ENCODE peak calls at places on chromosomes 7 and 10, in five cellular contexts. L is dorsolateral prefrontal cortex, A is AG04449, G is sigmoid colon, K is fibroblast of the aortic adventitia. I is an unnamed sample.
A peak's percentile ranks its signal among the peaks of the same experiment; 100 is the strongest.

GRCh38 chr7:97499204-97499603 is 232.7 kb upstream of the TAC1 start:
- DNase-seq in K (peak; percentile 2), L (no peak), A (no peak), G (no peak), I (peak; percentile 9)

GRCh38 chr7:157496426-157497275 is 159.8 kb downstream of the DNAJB6 start:
- DNase-seq in A (no peak), K (no peak), G (peak; percentile 27), L (no peak), I (no peak)

GRCh38 chr10:13102002-13102794 is 2.2 kb downstream of the OPTN start:
- DNase-seq in K (peak; percentile 63), L (no peak), G (no peak), A (no peak), I (peak; percentile 16)

GRCh38 chr10:130745831-130746230 is 565.7 kb downstream of the TCERG1L start:
- DNase-seq in L (no peak), A (no peak), K (no peak), G (peak; percentile 33), I (no peak)

GRCh38 chr10:58299580-58299979 is 30.6 kb downstream of the CISD1 start:
- DNase-seq in A (no peak), L (peak; percentile 5), G (no peak), K (peak; percentile 68), I (no peak)

GRCh38 chr7:3042861-3043489 is 692 bp downstream of the CARD11 start:
- DNase-seq in G (no peak), A (no peak), K (no peak), L (no peak), I (no peak)

GRCh38 chr10:71688256-71688655 is 31.3 kb downstream of the C10orf105 start:
- DNase-seq in G (no peak), A (no peak), L (no peak), K (no peak), I (no peak)

GRCh38 chr7:145263886-145264285 is 428.0 kb upstream of the TPK1 start:
- DNase-seq in K (no peak), L (no peak), G (no peak), A (no peak), I (no peak)

GRCh38 chr7:157457355-157458253 is 120.8 kb downstream of the DNAJB6 start:
- DNase-seq in A (no peak), L (no peak), K (no peak), G (no peak), I (no peak)

GRCh38 chr10:31413325-31413724 is 94.3 kb downstream of the ZEB1 start:
- DNase-seq in A (no peak), G (no peak), K (peak; percentile 46), L (no peak), I (no peak)

GRCh38 chr10:4372601-4373000 is 453.4 kb upstream of the AKR1E2 start:
- DNase-seq in G (no peak), K (peak; percentile 99), A (peak; percentile 91), L (no peak), I (no peak)

GRCh38 chr7:42080831-42081230 is 156.2 kb downstream of the GLI3 start:
- DNase-seq in A (no peak), K (no peak), G (no peak), L (no peak), I (peak; percentile 73)

GRCh38 chr10:30028452-30029045 is 30.8 kb downstream of the JCAD start:
- DNase-seq in L (no peak), A (no peak), G (no peak), K (peak; percentile 15), I (no peak)

GRCh38 chr7:38574121-38574520 is 57.1 kb downstream of the AMPH start:
- DNase-seq in K (no peak), G (no peak), L (no peak), A (no peak), I (no peak)

GRCh38 chr10:132699411-132700167 is 86.4 kb downstream of the NKX6-2 start:
- DNase-seq in G (peak; percentile 57), K (no peak), A (no peak), L (no peak), I (no peak)

GRCh38 chr7:117718116-117718515 is 155.1 kb downstream of the CTTNBP2 start:
- DNase-seq in G (no peak), A (no peak), K (no peak), L (no peak), I (no peak)

GRCh38 chr10:96047004-96047649 is 3.7 kb downstream of the CCNJ start:
- DNase-seq in K (no peak), A (no peak), L (no peak), G (no peak), I (no peak)

GRCh38 chr10:87603769-87604168 is 55.9 kb upstream of the PAPSS2 start:
- DNase-seq in G (no peak), K (peak; percentile 40), A (no peak), L (no peak), I (no peak)

GRCh38 chr7:18087031-18087686 is 59.5 kb upstream of the PRPS1L1 start:
- DNase-seq in K (peak; percentile 18), A (no peak), L (peak; percentile 43), G (no peak), I (no peak)

GRCh38 chr7:18082169-18082568 is 54.5 kb upstream of the PRPS1L1 start:
- DNase-seq in K (no peak), G (no peak), A (no peak), L (no peak), I (no peak)

GRCh38 chr7:18087687-18088078 is 60.0 kb upstream of the PRPS1L1 start:
- DNase-seq in A (no peak), K (no peak), L (peak; percentile 71), G (no peak), I (no peak)

GRCh38 chr7:18081617-18082016 is 54.0 kb upstream of the PRPS1L1 start:
- DNase-seq in A (no peak), K (no peak), L (no peak), G (no peak), I (no peak)

DNA sequence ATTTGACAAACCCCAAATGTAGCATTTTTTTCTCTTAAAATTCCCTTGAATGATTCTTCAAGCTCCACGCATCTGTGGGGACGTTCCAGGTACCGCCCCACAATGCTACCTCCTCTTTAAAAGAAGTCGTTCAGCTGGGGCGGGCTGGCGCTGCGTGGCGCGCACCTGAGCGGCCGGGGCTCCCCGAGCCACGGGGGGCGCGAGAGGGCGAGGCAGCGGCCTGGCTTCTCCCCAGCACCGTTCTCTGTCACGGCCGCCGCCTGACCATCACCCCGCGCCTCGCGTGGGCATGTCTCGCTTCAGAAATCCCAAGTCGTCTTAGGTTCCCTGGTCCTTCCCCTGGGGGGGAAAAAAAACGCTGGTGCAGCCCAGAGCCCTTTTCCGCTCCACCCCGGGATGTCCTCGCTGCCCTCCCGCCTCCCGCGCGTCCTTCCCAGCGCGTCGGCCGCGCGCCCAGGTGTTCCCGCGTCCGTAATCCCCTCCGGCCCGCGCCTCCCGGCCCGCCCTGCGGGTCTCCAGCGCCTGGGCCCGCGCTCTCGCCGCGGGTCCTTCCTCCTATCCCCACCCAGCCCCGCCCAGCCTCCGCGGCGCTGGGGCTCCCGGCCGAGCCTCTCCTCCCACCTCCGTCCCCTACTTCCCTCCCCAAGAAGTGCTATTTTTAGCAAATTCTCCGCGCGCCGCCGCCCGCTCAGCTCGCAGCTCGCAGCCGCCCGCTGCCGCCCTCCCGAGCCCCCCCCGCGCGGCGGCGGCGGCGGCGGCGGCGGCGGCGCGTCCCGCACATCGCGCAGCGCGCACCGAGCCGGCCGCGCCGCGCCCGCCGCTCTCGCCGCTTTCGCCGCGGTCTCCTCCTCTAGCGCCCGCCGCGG is 58.8 kb upstream of the PRPS1L1 start:
- DNase-seq in L (peak; percentile 73), G (peak; percentile 70), K (peak; percentile 14), A (no peak), I (no peak)
- TF ChIP-seq CTCF in L (no peak), G (no peak), K (no peak), A (no peak), I (no peak)

GRCh38 chr7:24229481-24230226 is 54.3 kb upstream of the NPY start:
- DNase-seq in A (no peak), K (no peak), L (no peak), G (no peak), I (no peak)

GRCh38 chr7:24227068-24227467 is 56.9 kb upstream of the NPY start:
- DNase-seq in K (no peak), G (no peak), A (no peak), L (no peak), I (no peak)

GRCh38 chr7:24233386-24233785 is 50.6 kb upstream of the NPY start:
- DNase-seq in K (no peak), L (no peak), G (no peak), A (no peak), I (no peak)

GRCh38 chr7:24227603-24228359 is 56.2 kb upstream of the NPY start:
- DNase-seq in L (no peak), K (no peak), A (no peak), G (no peak), I (no peak)
- H3K4me3 ChIP-seq in L (no peak overlapping the region), K (no peak overlapping the region), A (no peak overlapping the region), G (no peak overlapping the region), I (no peak overlapping the region)

GRCh38 chr7:128094686-128095085 is 63.4 kb upstream of the LRRC4 start:
- DNase-seq in L (peak; percentile 69), K (no peak), G (no peak), A (no peak), I (no peak)
- TF ChIP-seq CTCF in L (no peak), K (no peak), G (no peak), A (no peak), I (no peak)

DNA sequence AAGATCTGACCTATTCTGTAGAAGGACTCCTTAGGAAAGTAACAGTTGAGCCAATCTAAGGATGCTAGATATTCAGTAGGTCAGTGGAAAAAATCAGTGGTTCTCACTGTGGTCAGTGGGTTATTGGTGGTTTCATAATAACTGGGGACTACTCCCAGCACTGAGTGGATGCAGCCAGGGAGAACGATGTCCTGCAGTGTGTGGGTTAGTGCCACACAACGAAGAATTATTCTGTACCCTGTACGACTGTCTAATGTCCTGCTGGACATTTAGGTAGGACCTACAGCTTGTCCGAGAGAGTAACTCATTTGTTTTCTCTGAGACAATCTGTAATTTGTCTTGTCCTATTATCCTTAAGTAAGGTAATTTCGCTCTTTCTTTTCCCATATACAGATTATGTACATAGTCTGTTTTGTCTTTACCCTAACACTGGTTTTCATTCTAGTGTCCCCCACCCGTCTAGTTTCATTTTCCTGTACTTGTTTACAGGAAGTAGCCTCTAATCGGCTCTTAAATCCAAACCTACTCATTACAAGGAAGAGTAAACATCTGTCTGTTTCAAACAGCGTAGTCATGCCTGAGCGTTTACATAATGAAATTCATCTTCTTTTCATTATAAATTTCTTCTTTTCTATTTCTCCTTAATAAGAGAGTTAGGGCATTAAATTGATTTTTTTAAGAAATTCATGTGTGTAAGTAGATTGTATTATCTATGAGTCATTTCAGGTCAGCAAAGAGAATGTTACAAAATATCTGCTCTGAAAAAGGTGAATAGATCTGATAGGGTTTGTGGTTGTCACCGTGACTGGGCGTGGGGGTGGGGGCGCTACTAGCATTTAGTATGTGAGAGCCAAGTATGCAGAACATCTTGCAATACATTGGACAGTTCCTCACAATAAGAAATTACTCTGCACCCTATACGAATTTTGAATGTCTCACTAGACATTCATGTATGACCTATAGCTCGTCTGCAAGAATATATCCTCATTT is 8.3 kb upstream of the ZC3HAV1L start:
- DNase-seq in A (no peak), L (no peak), K (no peak), G (no peak), I (no peak)
- H3K4me3 ChIP-seq in A (no peak overlapping the region), L (no peak overlapping the region), K (no peak overlapping the region), G (no peak overlapping the region), I (no peak overlapping the region)

DNA sequence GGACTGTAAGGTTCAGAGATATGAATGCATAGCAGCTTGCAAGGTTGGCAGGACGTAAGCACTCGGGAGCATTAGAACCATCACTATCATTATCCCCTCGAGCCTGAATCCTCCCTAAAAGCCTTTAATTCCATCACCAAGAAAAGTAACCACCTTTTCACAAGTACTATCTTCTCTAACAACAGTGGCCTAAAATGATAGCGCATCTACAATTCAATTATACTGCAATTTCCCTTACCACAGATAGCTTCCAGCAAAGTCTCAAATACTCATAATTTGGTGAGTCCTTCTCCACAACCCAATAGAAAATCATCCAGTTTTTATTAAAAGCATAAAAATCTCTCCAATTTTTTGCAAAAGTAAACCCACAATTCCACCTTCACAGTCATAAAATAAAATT is 42.0 kb downstream of the COL1A2 start:
- DNase-seq in K (no peak), G (no peak), L (no peak), A (no peak), I (no peak)
- TF ChIP-seq CTCF in K (no peak), G (no peak), L (no peak), A (no peak), I (no peak)

I was measured in epithelial cell of proximal tubule.